ENCODE peak calls at places on chromosomes 16 and 17, in eight cellular contexts. One of them, this sample, is unnamed.
A peak's percentile ranks its signal among the peaks of the same experiment; 100 is the strongest.

GRCh38 chr17:63481488-63481870 is 4.6 kb downstream of the ACE start:
- DNase-seq in ascending aorta: no peak
- DNase-seq in body of pancreas: no peak
- DNase-seq in tibial nerve: no peak
- DNase-seq in HCT116: no peak
- DNase-seq in AG04450: no peak
- DNase-seq in SK-N-SH: no peak
- DNase-seq in A549: no peak
- DNase-seq in this sample: no peak

GRCh38 chr17:63419949-63420867 is 25.9 kb downstream of the CYB561 start:
- DNase-seq in body of pancreas: no peak
- DNase-seq in ascending aorta: no peak
- DNase-seq in HCT116: no peak
- DNase-seq in A549: no peak
- DNase-seq in tibial nerve: no peak
- DNase-seq in AG04450: no peak
- DNase-seq in SK-N-SH: no peak
- DNase-seq in this sample: no peak

GRCh38 chr16:75320435-75320834 is 69.0 kb upstream of the BCAR1 start:
- DNase-seq in SK-N-SH: no peak
- DNase-seq in AG04450: no peak
- DNase-seq in ascending aorta: no peak
- DNase-seq in HCT116: no peak
- DNase-seq in body of pancreas: peak; percentile 39
- DNase-seq in tibial nerve: no peak
- DNase-seq in A549: no peak
- DNase-seq in this sample: no peak

GRCh38 chr16:57863434-57864160 is 61.3 kb upstream of the KIFC3 start:
- DNase-seq in tibial nerve: peak; percentile 68
- DNase-seq in body of pancreas: peak; percentile 79
- DNase-seq in HCT116: peak; percentile 45
- DNase-seq in AG04450: peak; percentile 45
- DNase-seq in ascending aorta: peak; percentile 81
- DNase-seq in SK-N-SH: peak; percentile 56
- DNase-seq in A549: peak; percentile 65
- DNase-seq in this sample: peak; percentile 74

GRCh38 chr16:51393381-51394005 is 242.4 kb upstream of the SALL1 start:
- DNase-seq in tibial nerve: no peak
- DNase-seq in SK-N-SH: no peak
- DNase-seq in HCT116: no peak
- DNase-seq in body of pancreas: no peak
- DNase-seq in A549: no peak
- DNase-seq in AG04450: no peak
- DNase-seq in ascending aorta: no peak
- DNase-seq in this sample: peak; percentile 19

GRCh38 chr17:57874434-57875108 is 24.7 kb upstream of the MRPS23 start:
- DNase-seq in HCT116: no peak
- DNase-seq in SK-N-SH: peak; percentile 84
- DNase-seq in A549: no peak
- DNase-seq in body of pancreas: peak; percentile 52
- DNase-seq in tibial nerve: peak; percentile 42
- DNase-seq in ascending aorta: peak; percentile 91
- DNase-seq in AG04450: peak; percentile 87
- DNase-seq in this sample: peak; percentile 94

GRCh38 chr16:12193688-12194087 is 217.2 kb downstream of the SNX29 start:
- DNase-seq in SK-N-SH: no peak
- DNase-seq in A549: no peak
- DNase-seq in AG04450: no peak
- DNase-seq in tibial nerve: no peak
- DNase-seq in body of pancreas: no peak
- DNase-seq in ascending aorta: no peak
- DNase-seq in HCT116: no peak
- DNase-seq in this sample: no peak

GRCh38 chr17:38749222-38750043 is 1.3 kb upstream of the PCGF2 start:
- DNase-seq in SK-N-SH: peak; percentile 65
- DNase-seq in tibial nerve: peak; percentile 79
- DNase-seq in AG04450: no peak
- DNase-seq in HCT116: peak; percentile 56
- DNase-seq in body of pancreas: peak; percentile 75
- DNase-seq in ascending aorta: peak; percentile 89
- DNase-seq in A549: peak; percentile 65
- DNase-seq in this sample: no peak

GRCh38 chr17:66975614-66976378 is 11.3 kb downstream of the CACNG4 start:
- DNase-seq in body of pancreas: peak; percentile 20
- DNase-seq in ascending aorta: no peak
- DNase-seq in AG04450: no peak
- DNase-seq in HCT116: peak; percentile 48
- DNase-seq in tibial nerve: no peak
- DNase-seq in SK-N-SH: no peak
- DNase-seq in A549: peak; percentile 70
- DNase-seq in this sample: no peak

GRCh38 chr17:38428643-38429371 is 543 bp downstream of the ARHGAP23 start:
- DNase-seq in A549: peak; percentile 67
- DNase-seq in ascending aorta: peak; percentile 88
- DNase-seq in tibial nerve: no peak
- DNase-seq in HCT116: no peak
- DNase-seq in SK-N-SH: peak; percentile 66
- DNase-seq in AG04450: no peak
- DNase-seq in body of pancreas: peak; percentile 53
- DNase-seq in this sample: no peak

GRCh38 chr17:78541488-78542237 is 35.5 kb downstream of the DNAH17 start:
- DNase-seq in SK-N-SH: no peak
- DNase-seq in ascending aorta: no peak
- DNase-seq in tibial nerve: no peak
- DNase-seq in HCT116: peak; percentile 36
- DNase-seq in AG04450: no peak
- DNase-seq in A549: peak; percentile 90
- DNase-seq in body of pancreas: no peak
- DNase-seq in this sample: peak; percentile 37

GRCh38 chr17:81494984-81495383 is 17.6 kb downstream of the ACTG1 start:
- DNase-seq in body of pancreas: peak; percentile 43
- DNase-seq in tibial nerve: no peak
- DNase-seq in AG04450: no peak
- DNase-seq in SK-N-SH: peak; percentile 86
- DNase-seq in ascending aorta: no peak
- DNase-seq in HCT116: no peak
- DNase-seq in A549: no peak
- DNase-seq in this sample: no peak

GRCh38 chr17:21211825-21212479 is 2.0 kb downstream of the TMEM11 start:
- DNase-seq in SK-N-SH: no peak
- DNase-seq in tibial nerve: no peak
- DNase-seq in ascending aorta: no peak
- DNase-seq in body of pancreas: no peak
- DNase-seq in A549: no peak
- DNase-seq in HCT116: no peak
- DNase-seq in AG04450: no peak
- DNase-seq in this sample: no peak

GRCh38 chr17:51014129-51014528 is 106.5 kb downstream of the SPAG9 start:
- DNase-seq in HCT116: no peak
- DNase-seq in tibial nerve: no peak
- DNase-seq in ascending aorta: no peak
- DNase-seq in A549: no peak
- DNase-seq in body of pancreas: no peak
- DNase-seq in SK-N-SH: no peak
- DNase-seq in AG04450: no peak
- DNase-seq in this sample: no peak

GRCh38 chr16:17070882-17071592 is 399.7 kb downstream of the XYLT1 start:
- DNase-seq in AG04450: no peak
- DNase-seq in A549: no peak
- DNase-seq in tibial nerve: peak; percentile 13
- DNase-seq in body of pancreas: peak; percentile 55
- DNase-seq in SK-N-SH: no peak
- DNase-seq in HCT116: no peak
- DNase-seq in ascending aorta: peak; percentile 65
- DNase-seq in this sample: no peak

GRCh38 chr16:74451951-74452758 is 30.9 kb upstream of the CLEC18B start:
- DNase-seq in ascending aorta: no peak
- DNase-seq in tibial nerve: no peak
- DNase-seq in body of pancreas: no peak
- DNase-seq in AG04450: no peak
- DNase-seq in HCT116: no peak
- DNase-seq in SK-N-SH: no peak
- DNase-seq in A549: no peak
- DNase-seq in this sample: no peak

GRCh38 chr16:67264277-67264676 is 15.1 kb upstream of the PLEKHG4 start:
- DNase-seq in A549: no peak
- DNase-seq in AG04450: no peak
- DNase-seq in SK-N-SH: no peak
- DNase-seq in body of pancreas: no peak
- DNase-seq in HCT116: no peak
- DNase-seq in ascending aorta: no peak
- DNase-seq in tibial nerve: no peak
- DNase-seq in this sample: no peak

GRCh38 chr16:68091604-68092261 is 6.6 kb downstream of the NFATC3 start:
- DNase-seq in AG04450: no peak
- DNase-seq in body of pancreas: no peak
- DNase-seq in A549: no peak
- DNase-seq in HCT116: no peak
- DNase-seq in tibial nerve: no peak
- DNase-seq in SK-N-SH: no peak
- DNase-seq in ascending aorta: no peak
- DNase-seq in this sample: peak; percentile 28

DNA sequence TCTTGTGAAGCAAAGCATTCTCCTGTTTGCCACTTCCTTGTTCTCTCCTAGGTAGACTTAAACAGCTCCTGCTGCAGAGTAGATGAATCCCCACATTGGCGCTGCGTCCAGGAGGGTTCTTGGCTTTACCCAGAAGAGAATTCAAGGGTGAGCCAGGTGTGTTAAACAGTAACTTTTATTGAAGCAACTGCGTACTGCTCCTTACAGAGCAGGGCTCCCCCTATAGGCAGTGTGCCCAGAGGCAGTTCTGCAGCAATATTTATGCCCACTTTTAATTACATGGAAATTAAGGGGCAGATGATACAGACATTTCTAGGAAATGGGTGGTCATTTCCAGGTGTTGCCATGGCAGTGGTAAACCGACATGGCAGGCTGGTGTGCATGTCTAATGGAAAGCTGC is 987.6 kb upstream of the RBFOX1 start:
- DNase-seq in AG04450: no peak
- DNase-seq in ascending aorta: no peak
- DNase-seq in body of pancreas: no peak
- DNase-seq in tibial nerve: no peak
- DNase-seq in HCT116: no peak
- DNase-seq in SK-N-SH: no peak
- DNase-seq in A549: no peak
- DNase-seq in this sample: no peak
- TF ChIP-seq CTCF in AG04450: no peak
- TF ChIP-seq CTCF in ascending aorta: no peak
- TF ChIP-seq CTCF in body of pancreas: no peak
- TF ChIP-seq CTCF in tibial nerve: no peak
- TF ChIP-seq CTCF in HCT116: no peak
- TF ChIP-seq CTCF in SK-N-SH: no peak
- TF ChIP-seq CTCF in A549: no peak
- TF ChIP-seq CTCF in this sample: peak; percentile 7

GRCh38 chr17:68195667-68196393 is 52.0 kb upstream of the AMZ2 start:
- DNase-seq in tibial nerve: no peak
- DNase-seq in body of pancreas: no peak
- DNase-seq in AG04450: no peak
- DNase-seq in SK-N-SH: peak; percentile 73
- DNase-seq in HCT116: no peak
- DNase-seq in A549: no peak
- DNase-seq in ascending aorta: no peak
- DNase-seq in this sample: no peak

GRCh38 chr17:68197091-68197996 is 50.5 kb upstream of the AMZ2 start:
- DNase-seq in HCT116: no peak
- DNase-seq in body of pancreas: no peak
- DNase-seq in AG04450: no peak
- DNase-seq in A549: peak; percentile 47
- DNase-seq in SK-N-SH: peak; percentile 65
- DNase-seq in tibial nerve: no peak
- DNase-seq in ascending aorta: no peak
- DNase-seq in this sample: no peak

GRCh38 chr17:68197997-68198930 is 49.6 kb upstream of the AMZ2 start:
- DNase-seq in HCT116: no peak
- DNase-seq in body of pancreas: no peak
- DNase-seq in ascending aorta: no peak
- DNase-seq in SK-N-SH: peak; percentile 46
- DNase-seq in tibial nerve: no peak
- DNase-seq in AG04450: no peak
- DNase-seq in A549: peak; percentile 24
- DNase-seq in this sample: no peak

GRCh38 chr17:68198931-68199836 is 48.7 kb upstream of the AMZ2 start:
- DNase-seq in ascending aorta: no peak
- DNase-seq in A549: peak; percentile 41
- DNase-seq in tibial nerve: no peak
- DNase-seq in SK-N-SH: peak; percentile 72
- DNase-seq in body of pancreas: peak; percentile 45
- DNase-seq in AG04450: no peak
- DNase-seq in HCT116: no peak
- DNase-seq in this sample: no peak

DNA sequence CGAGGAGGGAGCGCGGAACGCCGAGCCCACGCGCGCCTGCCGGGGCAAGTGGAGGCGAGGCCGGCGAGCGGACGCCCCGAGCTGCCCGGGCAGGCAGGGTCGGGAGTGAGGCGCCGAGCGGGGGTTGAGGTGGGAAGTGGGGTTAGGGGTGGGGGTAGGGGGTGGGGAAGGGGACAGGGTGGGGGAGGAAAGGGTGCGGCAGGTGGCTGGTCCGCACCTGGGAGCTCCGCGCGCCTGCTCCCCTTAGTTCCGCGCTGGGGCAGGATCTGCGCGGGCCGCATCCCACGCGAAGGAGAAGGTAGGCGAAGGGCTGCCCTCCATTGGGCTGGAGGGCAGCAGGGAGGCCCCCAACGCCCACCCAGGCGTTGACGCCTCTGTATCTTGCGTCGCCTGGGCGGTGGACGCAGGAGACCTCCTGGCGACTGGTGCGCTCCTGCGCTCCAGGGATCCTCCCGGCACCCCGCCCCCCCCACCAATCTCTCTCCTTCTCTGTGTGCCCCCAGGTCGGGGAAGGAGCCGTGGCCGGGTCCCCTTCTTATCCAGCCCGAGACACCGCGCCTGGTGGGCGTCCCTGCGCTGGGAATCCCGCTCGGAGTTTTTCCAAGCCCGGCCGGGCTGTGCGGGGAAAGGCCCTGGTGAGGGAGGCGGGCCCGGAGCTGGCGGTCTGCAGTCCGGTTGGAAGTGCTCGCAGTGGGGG is 51.3 kb upstream of the AMZ2 start:
- DNase-seq in AG04450: no peak
- DNase-seq in tibial nerve: no peak
- DNase-seq in HCT116: no peak
- DNase-seq in A549: no peak
- DNase-seq in SK-N-SH: no peak
- DNase-seq in body of pancreas: no peak
- DNase-seq in ascending aorta: no peak
- DNase-seq in this sample: no peak
- H3K4me3 ChIP-seq in AG04450: no peak overlapping the region
- H3K4me3 ChIP-seq in tibial nerve: peak overlapping the region; percentile 28
- H3K4me3 ChIP-seq in HCT116: no peak overlapping the region
- H3K4me3 ChIP-seq in A549: peak overlapping the region; percentile 43
- H3K4me3 ChIP-seq in SK-N-SH: peak overlapping the region; percentile 31
- H3K4me3 ChIP-seq in body of pancreas: no peak overlapping the region
- H3K4me3 ChIP-seq in ascending aorta: peak overlapping the region; percentile 62
- H3K4me3 ChIP-seq in this sample: no peak overlapping the region

GRCh38 chr16:85261205-85261604 is 148.9 kb upstream of the CIBAR2 start:
- DNase-seq in HCT116: no peak
- DNase-seq in body of pancreas: no peak
- DNase-seq in AG04450: no peak
- DNase-seq in SK-N-SH: no peak
- DNase-seq in A549: no peak
- DNase-seq in tibial nerve: no peak
- DNase-seq in ascending aorta: no peak
- DNase-seq in this sample: no peak
- H3K27ac ChIP-seq in HCT116: no peak overlapping the region
- H3K27ac ChIP-seq in body of pancreas: no peak overlapping the region
- H3K27ac ChIP-seq in AG04450: no peak overlapping the region
- H3K27ac ChIP-seq in SK-N-SH: no peak overlapping the region
- H3K27ac ChIP-seq in A549: no peak overlapping the region
- H3K27ac ChIP-seq in tibial nerve: no peak overlapping the region
- H3K27ac ChIP-seq in ascending aorta: no peak overlapping the region
- H3K27ac ChIP-seq in this sample: no peak overlapping the region

GRCh38 chr16:78005881-78006280 is 16.5 kb upstream of the CLEC3A start:
- DNase-seq in A549: peak; percentile 7
- DNase-seq in HCT116: peak; percentile 16
- DNase-seq in body of pancreas: no peak
- DNase-seq in SK-N-SH: no peak
- DNase-seq in ascending aorta: no peak
- DNase-seq in tibial nerve: no peak
- DNase-seq in AG04450: no peak
- DNase-seq in this sample: no peak
- TF ChIP-seq CTCF in A549: peak; percentile 12
- TF ChIP-seq CTCF in HCT116: peak; percentile 19
- TF ChIP-seq CTCF in body of pancreas: no peak
- TF ChIP-seq CTCF in SK-N-SH: peak; percentile 45
- TF ChIP-seq CTCF in ascending aorta: no peak
- TF ChIP-seq CTCF in tibial nerve: no peak
- TF ChIP-seq CTCF in AG04450: peak; percentile 26
- TF ChIP-seq CTCF in this sample: peak; percentile 8

This sample was measured in brain microvascular endothelial cell.